ENCODE peak calls at places on chromosome 17, in seven cellular contexts. H, G, Z, J, V, N and L are unnamed samples.

GRCh38 chr17:12917401-12917800 is 100.4 kb downstream of the ELAC2 start:
- DNase-seq in Z (no peak), H (no peak), J (no peak), N (no peak), G (no peak), V (no peak), L (no peak)

GRCh38 chr17:44557653-44558285 is 485 bp downstream of the FZD2 start:
- DNase-seq in V (no peak), H (peak; percentile 65), G (peak; percentile 51), J (no peak), N (peak; percentile 37), Z (peak; percentile 27), L (no peak)

GRCh38 chr17:61402978-61403845 is 3.6 kb downstream of the TBX2 start:
- DNase-seq in Z (no peak), V (no peak), N (no peak), H (peak; percentile 76), J (no peak), G (no peak), L (no peak)

GRCh38 chr17:60664022-60664421 is 13.6 kb upstream of the BCAS3 start:
- DNase-seq in H (peak; percentile 70), G (no peak), N (no peak), Z (no peak), V (no peak), J (no peak), L (no peak)

GRCh38 chr17:62919388-62919787 is 46.6 kb upstream of the TANC2 start:
- DNase-seq in V (no peak), H (peak; percentile 28), G (no peak), J (no peak), Z (no peak), N (no peak), L (no peak)

GRCh38 chr17:67227488-67227887 is 17.5 kb downstream of the HELZ start:
- DNase-seq in Z (no peak), J (no peak), N (no peak), V (no peak), G (no peak), H (no peak), L (no peak)

GRCh38 chr17:73099504-73099903 is 7.0 kb upstream of the SLC39A11 start:
- DNase-seq in J (no peak), H (no peak), Z (no peak), G (no peak), N (no peak), V (peak; percentile 80), L (no peak)

GRCh38 chr17:81134064-81134781 is 31.1 kb upstream of the PVALEF start:
- DNase-seq in V (no peak), Z (no peak), G (no peak), H (no peak), N (no peak), J (no peak), L (no peak)

GRCh38 chr17:60573139-60573975 is 26.6 kb upstream of the PPM1D start:
- DNase-seq in Z (no peak), N (no peak), G (no peak), H (peak; percentile 94), V (no peak), J (peak; percentile 29), L (no peak)

GRCh38 chr17:11499881-11500280 is 98.4 kb upstream of the DNAH9 start:
- DNase-seq in V (no peak), N (no peak), G (no peak), J (no peak), Z (no peak), H (no peak), L (no peak)

GRCh38 chr17:29617125-29617480 is 5.6 kb downstream of the CORO6 start:
- DNase-seq in H (peak; percentile 65), G (peak; percentile 80), V (peak; percentile 35), J (no peak), Z (peak; percentile 90), N (peak; percentile 75), L (no peak)

GRCh38 chr17:35780876-35781409 is 14.5 kb downstream of the MMP28 start:
- DNase-seq in N (no peak), Z (no peak), J (no peak), H (peak; percentile 41), G (no peak), V (no peak), L (no peak)

GRCh38 chr17:58504826-58505351 is 9.5 kb downstream of the MTMR4 start:
- DNase-seq in N (peak; percentile 44), G (no peak), V (peak; percentile 26), J (no peak), H (no peak), Z (no peak), L (no peak)

GRCh38 chr17:81484195-81484979 is 28.2 kb downstream of the ACTG1 start:
- DNase-seq in J (no peak), N (peak; percentile 94), Z (peak; percentile 91), G (peak; percentile 88), V (peak; percentile 58), H (peak; percentile 73), L (no peak)

GRCh38 chr17:50611639-50612038 is 23.0 kb upstream of the ABCC3 start:
- DNase-seq in J (no peak), V (no peak), H (peak; percentile 14), N (no peak), G (no peak), Z (no peak), L (no peak)

GRCh38 chr17:28379814-28380571 is 8.5 kb downstream of the SARM1 start:
- DNase-seq in N (no peak), H (peak; percentile 98), V (no peak), J (no peak), Z (no peak), G (no peak), L (peak; percentile 73)

GRCh38 chr17:62043140-62043539 is 21.9 kb downstream of the MED13 start:
- DNase-seq in H (no peak), N (no peak), J (no peak), G (no peak), V (no peak), Z (no peak), L (no peak)

GRCh38 chr17:7263071-7263800 is 958 bp upstream of the CLDN7 start:
- DNase-seq in J (no peak), G (no peak), H (no peak), N (no peak), Z (no peak), V (no peak), L (no peak)

GRCh38 chr17:53934931-53935330 is 112.2 kb downstream of the KIF2B start:
- DNase-seq in J (no peak), H (no peak), G (no peak), V (no peak), Z (no peak), N (no peak), L (no peak)

GRCh38 chr17:74130841-74131240 is 72.6 kb upstream of the RPL38 start:
- DNase-seq in G (no peak), V (no peak), H (no peak), J (no peak), N (no peak), Z (no peak), L (no peak)

GRCh38 chr17:78391843-78392242 is 13.4 kb downstream of the PGS1 start:
- DNase-seq in N (no peak), J (no peak), Z (no peak), G (no peak), V (no peak), H (peak; percentile 85), L (no peak)

GRCh38 chr17:46977348-46977747 is 1.7 kb downstream of the RPRML start:
- DNase-seq in V (no peak), G (peak; percentile 61), Z (no peak), H (peak; percentile 41), J (no peak), N (no peak), L (no peak)

GRCh38 chr17:40485851-40486512 is 15.4 kb downstream of the TNS4 start:
- DNase-seq in N (no peak), H (peak; percentile 99), V (no peak), G (no peak), Z (no peak), J (peak; percentile 98), L (peak; percentile 98)

GRCh38 chr17:29162082-29162908 is 17.9 kb downstream of the MYO18A start:
- DNase-seq in N (no peak), J (no peak), V (no peak), G (no peak), H (no peak), Z (no peak), L (no peak)